ENCODE peak calls at places on chromosomes 7 and 10, in eight cellular contexts. U is fibroblast of pulmonary artery; J is omental fat pad; F is posterior cingulate gyrus; A is iris pigment epithelial cell; E is M059J; X is naive thymus-derived CD4-positive, alpha-beta T cell; Y is upper lobe of right lung. T is an unnamed sample.

GRCh38 chr10:118256825-118257570 is 85.1 kb downstream of the FAM204A start:
- DNase-seq in A (no peak), F (no peak), X (no peak), E (no peak), Y (no peak), J (no peak), U (no peak), T (no peak)

GRCh38 chr7:154997840-154998370 is 5.0 kb downstream of the PAXIP1 start:
- DNase-seq in U (no peak), E (no peak), F (no peak), A (no peak), X (no peak), Y (no peak), J (no peak), T (no peak)

GRCh38 chr10:127989481-127989964 is 82.6 kb downstream of the PTPRE start:
- DNase-seq in Y (no peak), X (no peak), E (peak), A (peak), J (no peak), U (no peak), F (no peak), T (no peak)

GRCh38 chr7:1713502-1714484 is 43.7 kb downstream of the ELFN1 start:
- DNase-seq in X (no peak), J (no peak), F (no peak), A (no peak), U (no peak), Y (no peak), E (no peak), T (no peak)

GRCh38 chr7:141262101-141262819 is 188.4 kb downstream of the TMEM178B start:
- DNase-seq in A (peak), U (no peak), F (no peak), E (no peak), Y (no peak), X (no peak), J (no peak), T (no peak)

GRCh38 chr7:50306491-50307367 is 2.2 kb downstream of the IKZF1 start:
- DNase-seq in Y (no peak), J (no peak), X (no peak), A (no peak), F (no peak), U (no peak), E (no peak), T (no peak)

GRCh38 chr7:102450242-102450641 is 14.4 kb downstream of the ALKBH4 start:
- DNase-seq in F (peak), J (no peak), U (no peak), X (peak), A (no peak), Y (no peak), E (peak), T (no peak)

GRCh38 chr10:45432700-45433472 is 58.9 kb downstream of the ALOX5 start:
- DNase-seq in U (no peak), Y (no peak), E (no peak), X (no peak), A (no peak), F (no peak), J (no peak), T (no peak)

GRCh38 chr10:115696747-115697146 is 576.3 kb downstream of the GFRA1 start:
- DNase-seq in X (no peak), Y (no peak), F (no peak), E (no peak), J (no peak), A (no peak), U (no peak), T (no peak)

GRCh38 chr7:29327455-29327854 is 132.9 kb downstream of the CHN2 start:
- DNase-seq in E (no peak), A (no peak), F (no peak), X (no peak), Y (no peak), J (no peak), U (no peak), T (no peak)

GRCh38 chr10:94282369-94282768 is 80.4 kb downstream of the NOC3L start:
- DNase-seq in Y (no peak), F (no peak), E (no peak), A (peak), X (no peak), U (no peak), J (no peak), T (no peak)

GRCh38 chr7:140214075-140214684 is 37.4 kb upstream of the KDM7A start:
- DNase-seq in A (no peak), Y (no peak), E (peak), F (no peak), X (no peak), J (no peak), U (peak), T (no peak)

GRCh38 chr10:64648915-64649314 is 1127.7 kb downstream of the REEP3 start:
- DNase-seq in X (no peak), U (no peak), E (no peak), Y (no peak), F (no peak), J (no peak), A (no peak), T (no peak)

GRCh38 chr7:79930604-79931003 is 204.0 kb upstream of the GNAI1 start:
- DNase-seq in A (peak), F (no peak), J (no peak), E (peak), X (no peak), Y (no peak), U (peak), T (no peak)

GRCh38 chr7:36309301-36309700 is 80.4 kb upstream of the ANLN start:
- DNase-seq in X (no peak), U (no peak), A (no peak), J (no peak), E (no peak), Y (no peak), F (no peak), T (no peak)

GRCh38 chr10:132685921-132686680 is 99.8 kb downstream of the NKX6-2 start:
- DNase-seq in Y (peak), U (no peak), A (no peak), E (no peak), J (no peak), F (no peak), X (no peak), T (no peak)

GRCh38 chr7:131327626-131328386 is at the start of gene MKLN1:
- DNase-seq in E (peak), Y (peak), A (peak), U (peak), J (peak), F (peak), X (peak), T (peak)

GRCh38 chr10:78443900-78444571 is 410.4 kb downstream of the RPS24 start:
- DNase-seq in A (no peak), E (no peak), U (no peak), Y (no peak), X (no peak), F (no peak), J (no peak), T (no peak)

GRCh38 chr10:3472705-3473078 is 300.1 kb upstream of the PITRM1 start:
- DNase-seq in E (peak), J (no peak), U (peak), A (peak), F (no peak), X (no peak), Y (no peak), T (no peak)

GRCh38 chr7:139914306-139914747 is 85.3 kb downstream of the TBXAS1 start:
- DNase-seq in X (no peak), A (peak), U (peak), E (peak), F (no peak), J (no peak), Y (no peak), T (no peak)

GRCh38 chr7:74505426-74506328 is 52.0 kb downstream of the GTF2IRD1 start:
- DNase-seq in X (no peak), A (no peak), Y (no peak), U (no peak), E (no peak), J (no peak), F (no peak), T (no peak)

GRCh38 chr7:101998029-101998903 is 180.8 kb downstream of the CUX1 start:
- DNase-seq in Y (no peak), E (no peak), U (no peak), F (peak), J (no peak), X (no peak), A (no peak), T (no peak)

GRCh38 chr7:71507665-71508064 is 375.7 kb downstream of the GALNT17 start:
- DNase-seq in J (no peak), Y (no peak), F (no peak), X (no peak), A (no peak), E (no peak), U (no peak), T (no peak)

GRCh38 chr10:112766636-112767035 is 183.4 kb upstream of the TCF7L2 start:
- DNase-seq in A (no peak), Y (no peak), E (no peak), X (no peak), J (no peak), F (no peak), U (no peak), T (no peak)

GRCh38 chr7:146539836-146540235 is 423.2 kb downstream of the CNTNAP2 start:
- DNase-seq in J (no peak), Y (no peak), U (no peak), E (no peak), A (no peak), X (no peak), F (no peak), T (no peak)

GRCh38 chr10:16867556-16867955 is 50.3 kb upstream of the RSU1 start:
- DNase-seq in A (peak), F (no peak), U (peak), J (no peak), X (no peak), Y (no peak), E (peak), T (no peak)

GRCh38 chr10:30784896-30785605 is 155.5 kb upstream of the LYZL2 start:
- DNase-seq in J (peak), E (peak), Y (peak), F (peak), X (peak), A (peak), U (peak), T (peak)

GRCh38 chr7:131189488-131189887 is 138.2 kb upstream of the MKLN1 start:
- DNase-seq in F (no peak), E (no peak), X (no peak), Y (no peak), A (no peak), J (no peak), U (no peak), T (no peak)

GRCh38 chr10:75028748-75029147 is 82.7 kb upstream of the SAMD8 start:
- DNase-seq in F (no peak), E (no peak), Y (no peak), A (no peak), U (no peak), X (no peak), J (no peak), T (no peak)

GRCh38 chr10:84265378-84265777 is 20.5 kb downstream of the RGR start:
- DNase-seq in A (no peak), J (no peak), U (no peak), Y (no peak), X (no peak), E (no peak), F (no peak), T (no peak)

GRCh38 chr10:17004801-17005380 is 124.7 kb downstream of the CUBN start:
- DNase-seq in E (no peak), A (no peak), X (no peak), Y (no peak), J (no peak), F (no peak), U (no peak), T (no peak)

GRCh38 chr7:15839415-15840100 is 153.1 kb upstream of the MEOX2 start:
- DNase-seq in A (no peak), U (peak), E (no peak), F (no peak), Y (no peak), X (no peak), J (no peak), T (no peak)

GRCh38 chr10:124648738-124649137 is 95.4 kb downstream of the FAM53B start:
- DNase-seq in Y (no peak), J (no peak), E (peak), U (peak), X (peak), F (peak), A (peak), T (peak)

GRCh38 chr10:34864156-34865075 is 49.3 kb upstream of the PARD3 start:
- DNase-seq in E (no peak), J (no peak), Y (no peak), F (no peak), A (no peak), X (no peak), U (no peak), T (no peak)

GRCh38 chr10:16519908-16520861 is 1.5 kb downstream of the C1QL3 start:
- DNase-seq in E (no peak), J (no peak), X (no peak), Y (no peak), A (no peak), F (no peak), U (no peak), T (no peak)

T was measured in caudate nucleus.